ENCODE peak calls at places on chromosomes 6 and 20, in ten cellular contexts. B is GM12878, I is cardiac fibroblast, X is mesothelial cell of epicardium, A is A673, E is HFFc6, Y is BJ, D is fibroblast of mammary gland, K is prostate gland, N is left lung. T is an unnamed sample.

GRCh38 chr6:14804444-14805210 is 441.2 kb upstream of the JARID2 start:
- DNase-seq in D (peak; percentile 87), N (peak; percentile 82), Y (peak; percentile 51), I (peak; percentile 95), K (no peak), E (peak; percentile 93), X (peak; percentile 72), A (no peak), B (no peak), T (peak; percentile 75)

GRCh38 chr6:137105375-137105774 is 60.6 kb upstream of the IL20RA start:
- DNase-seq in E (no peak), D (no peak), I (no peak), N (no peak), B (no peak), X (no peak), K (peak; percentile 44), A (no peak), Y (no peak), T (no peak)

GRCh38 chr6:22612241-22612640 is 42.9 kb downstream of the HDGFL1 start:
- DNase-seq in B (no peak), I (peak; percentile 70), N (no peak), Y (no peak), X (no peak), A (no peak), K (no peak), E (no peak), D (no peak), T (no peak)

GRCh38 chr20:57024849-57025248 is 241.6 kb downstream of the BMP7 start:
- DNase-seq in N (no peak), B (no peak), I (no peak), A (no peak), E (no peak), K (no peak), D (no peak), Y (no peak), X (no peak), T (no peak)

GRCh38 chr6:133806358-133806757 is 82.6 kb upstream of the TCF21 start:
- DNase-seq in Y (no peak), E (no peak), D (peak; percentile 80), B (no peak), N (no peak), X (no peak), I (peak; percentile 63), A (peak; percentile 4), K (no peak), T (no peak)

GRCh38 chr6:135880066-135880972 is 28.8 kb downstream of the PDE7B start:
- DNase-seq in E (peak; percentile 59), B (peak; percentile 61), D (peak; percentile 84), Y (peak; percentile 15), X (no peak), I (peak; percentile 59), K (no peak), A (no peak), N (no peak), T (no peak)

GRCh38 chr20:35461620-35462019 is 6.2 kb downstream of the CEP250 start:
- DNase-seq in Y (no peak), D (no peak), A (no peak), N (no peak), E (no peak), B (no peak), I (peak; percentile 26), K (no peak), X (no peak), T (no peak)

GRCh38 chr6:12286381-12287132 is 3.6 kb upstream of the EDN1 start:
- DNase-seq in K (peak; percentile 29), A (peak; percentile 21), D (peak; percentile 38), I (peak; percentile 65), X (no peak), E (peak; percentile 82), N (no peak), B (no peak), Y (peak; percentile 40), T (no peak)

GRCh38 chr20:51750037-51750769 is 18.0 kb downstream of the ATP9A start:
- DNase-seq in A (no peak), E (peak; percentile 82), N (peak; percentile 79), X (no peak), D (peak; percentile 99), K (peak; percentile 56), I (peak; percentile 95), B (no peak), Y (peak; percentile 49), T (no peak)

GRCh38 chr20:5932796-5933195 is 17.5 kb downstream of the TRMT6 start:
- DNase-seq in K (no peak), B (no peak), N (no peak), I (no peak), D (no peak), E (no peak), A (no peak), Y (no peak), X (no peak), T (no peak)

GRCh38 chr20:5938456-5939029 is 11.8 kb downstream of the TRMT6 start:
- DNase-seq in A (no peak), K (no peak), D (no peak), Y (no peak), E (no peak), N (no peak), X (no peak), B (no peak), I (no peak), T (no peak)

GRCh38 chr20:5931411-5931810 is 18.9 kb downstream of the TRMT6 start:
- DNase-seq in A (no peak), N (no peak), E (no peak), B (no peak), I (no peak), D (no peak), K (no peak), Y (no peak), X (no peak), T (no peak)

GRCh38 chr20:5935384-5935783 is 14.9 kb downstream of the TRMT6 start:
- DNase-seq in D (no peak), B (no peak), A (no peak), X (no peak), N (no peak), Y (no peak), I (no peak), K (no peak), E (no peak), T (no peak)

DNA sequence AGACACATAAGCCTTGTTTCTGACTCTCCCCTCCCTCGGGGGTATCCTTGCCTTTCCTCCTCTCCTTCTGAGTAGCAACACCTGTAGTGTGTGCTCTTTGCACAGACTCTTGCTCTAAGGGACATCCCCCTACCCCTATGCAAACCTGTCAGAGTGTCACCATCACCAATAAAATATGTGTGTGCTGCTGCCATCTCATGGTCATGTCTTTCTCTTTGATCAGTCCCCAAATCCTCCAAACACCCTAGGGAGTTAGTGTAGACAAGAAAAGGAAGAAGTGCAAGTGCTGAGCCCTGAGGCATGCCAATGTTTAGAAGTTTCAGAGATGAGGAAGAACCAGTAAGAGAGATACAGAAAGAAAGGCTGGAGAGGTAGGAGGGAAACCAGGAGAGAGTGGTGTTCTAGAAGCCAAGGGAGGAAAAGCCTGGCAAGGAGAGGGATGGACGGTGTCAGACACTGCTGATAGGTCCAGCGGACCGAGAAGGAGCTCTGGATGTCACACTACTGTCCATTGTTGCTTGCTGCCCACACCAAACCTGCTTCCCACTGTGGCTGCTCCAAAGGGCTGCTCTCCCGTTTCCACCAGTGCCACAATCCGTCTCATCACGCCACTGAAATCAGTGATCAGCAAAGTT is 16.4 kb downstream of the TRMT6 start:
- DNase-seq in B (peak; percentile 26), N (no peak), E (peak; percentile 15), I (no peak), A (peak; percentile 56), X (no peak), D (peak; percentile 14), K (no peak), Y (no peak), T (no peak)
- TF ChIP-seq CTCF in B (peak; percentile 35), N (no peak), E (peak; percentile 59), I (peak; percentile 8), A (peak; percentile 48), X (no peak), D (no peak), K (peak; percentile 23), Y (no peak), T (no peak)

GRCh38 chr20:50272413-50273120 is 81.9 kb downstream of the CEBPB start:
- DNase-seq in D (no peak), X (no peak), K (no peak), N (no peak), A (no peak), E (no peak), B (no peak), Y (no peak), I (no peak), T (no peak)

GRCh38 chr20:50276119-50277063 is 85.8 kb downstream of the CEBPB start:
- DNase-seq in X (no peak), N (no peak), K (no peak), A (no peak), B (no peak), E (no peak), I (no peak), D (no peak), Y (no peak), T (no peak)

GRCh38 chr20:50271674-50272412 is 81.2 kb downstream of the CEBPB start:
- DNase-seq in D (no peak), Y (no peak), B (no peak), K (no peak), N (peak; percentile 94), X (no peak), A (no peak), I (no peak), E (no peak), T (no peak)

GRCh38 chr20:50274570-50275430 is 84.2 kb downstream of the CEBPB start:
- DNase-seq in E (no peak), D (no peak), X (no peak), K (no peak), Y (no peak), I (no peak), N (peak; percentile 98), A (no peak), B (no peak), T (no peak)

GRCh38 chr20:50273601-50274491 is 83.2 kb downstream of the CEBPB start:
- DNase-seq in E (no peak), I (no peak), N (peak; percentile 85), X (no peak), Y (no peak), B (no peak), A (no peak), D (no peak), K (no peak), T (no peak)
- TF ChIP-seq CTCF in E (no peak), I (no peak), N (no peak), X (no peak), Y (no peak), B (no peak), A (no peak), D (no peak), K (no peak), T (no peak)

GRCh38 chr6:7640607-7641577 is 50.9 kb downstream of the SNRNP48 start:
- DNase-seq in Y (peak; percentile 26), I (peak; percentile 60), D (peak; percentile 90), N (no peak), A (no peak), E (peak; percentile 90), B (no peak), K (no peak), X (no peak), T (no peak)
- TF ChIP-seq CTCF in Y (no peak), I (peak; percentile 18), D (peak; percentile 7), N (no peak), A (peak; percentile 20), E (peak; percentile 45), B (no peak), K (no peak), X (no peak), T (no peak)

DNA sequence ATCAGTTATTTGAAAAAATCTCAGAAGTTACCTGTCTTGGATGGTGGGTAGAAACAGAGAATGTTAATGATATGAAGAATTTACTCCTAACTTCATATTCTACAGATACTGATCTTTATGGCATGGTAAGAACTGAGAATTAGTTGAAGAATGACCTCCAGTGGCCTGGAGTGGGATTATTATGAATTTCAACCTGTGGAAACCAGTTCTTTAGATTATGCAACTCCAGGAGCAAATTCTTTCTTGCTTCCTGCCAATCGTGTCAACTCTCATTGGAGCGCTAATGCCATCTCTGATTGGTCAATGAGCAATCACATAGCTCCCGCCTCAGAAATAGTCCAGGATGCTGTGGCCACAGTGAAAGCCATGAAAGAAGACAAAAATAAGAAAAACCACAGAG is 40.6 kb downstream of the LYRM2 start:
- DNase-seq in K (no peak), B (no peak), Y (no peak), N (no peak), I (peak; percentile 49), A (peak; percentile 63), X (no peak), D (peak; percentile 49), E (peak; percentile 1), T (no peak)
- TF ChIP-seq CTCF in K (no peak), B (peak; percentile 12), Y (no peak), N (no peak), I (no peak), A (peak; percentile 40), X (no peak), D (no peak), E (peak; percentile 23), T (no peak)